ENCODE peak calls at places on chromosomes 11 and 22, in ten cellular contexts. U is kidney tubule cell; N is stimulated activated CD4-positive, alpha-beta T cell treated with anti-CD3 and anti-CD28 coated beads, Interleukin-2, amount 100 ng/mL, for 24 hours; H is iPS-NIHi11; Z is fibroblast of mammary gland; K is adipocyte; I is PC-9; R is AG04450; L is GM13977; J is stimulated activated naive CD8-positive, alpha-beta T cell treated with anti-CD3 and anti-CD28 coated beads, Interleukin-15, amount 100 ng/mL, for 72 hours. S is an unnamed sample.

GRCh38 chr11:62925745-62926668 is 4.8 kb upstream of the CHRM1 start:
- DNase-seq in Z (no peak), J (no peak), I (no peak), K (peak), R (no peak), N (peak), L (no peak), U (no peak), H (peak), S (no peak)

GRCh38 chr22:38085056-38085455 is 1.1 kb upstream of the SLC16A8 start:
- DNase-seq in K (no peak), L (no peak), R (no peak), I (no peak), N (no peak), J (no peak), Z (no peak), H (no peak), U (no peak), S (no peak)

GRCh38 chr11:76752321-76753175 is 30.6 kb upstream of the TSKU start:
- DNase-seq in L (no peak), R (peak), U (peak), K (peak), H (peak), J (no peak), Z (peak), N (no peak), I (no peak), S (peak)

GRCh38 chr11:80315263-80315662 is 874.4 kb upstream of the TENM4 start:
- DNase-seq in Z (no peak), J (no peak), N (no peak), I (no peak), K (no peak), R (no peak), U (no peak), L (no peak), H (no peak), S (no peak)

GRCh38 chr22:23256986-23257888 is 76.9 kb downstream of the BCR start:
- DNase-seq in K (peak), H (no peak), L (no peak), R (no peak), J (no peak), N (no peak), I (no peak), U (no peak), Z (peak), S (peak)

GRCh38 chr11:94018721-94019120 is 2.4 kb upstream of the HEPHL1 start:
- DNase-seq in N (no peak), J (no peak), L (no peak), U (no peak), I (no peak), R (no peak), H (no peak), Z (no peak), K (no peak), S (no peak)

GRCh38 chr11:95266751-95267374 is 35.9 kb upstream of the SESN3 start:
- DNase-seq in Z (peak), N (no peak), I (no peak), J (no peak), R (no peak), U (peak), L (no peak), K (peak), H (no peak), S (peak)

GRCh38 chr11:3340025-3340424 is 38.9 kb downstream of the ZNF195 start:
- DNase-seq in Z (peak), I (peak), R (peak), J (no peak), N (no peak), K (peak), L (no peak), U (peak), H (no peak), S (peak)

GRCh38 chr11:726278-726915 is 20.4 kb downstream of the EPS8L2 start:
- DNase-seq in U (peak), Z (peak), J (no peak), N (peak), R (no peak), H (peak), L (peak), I (peak), K (peak), S (no peak)

GRCh38 chr22:20783844-20784723 is 10.2 kb downstream of the SERPIND1 start:
- DNase-seq in J (peak), I (peak), L (peak), Z (peak), R (peak), H (peak), U (peak), N (peak), K (peak), S (peak)

GRCh38 chr11:11843233-11843632 is 1.5 kb downstream of the USP47 start:
- DNase-seq in K (peak), H (no peak), I (peak), Z (peak), R (peak), U (peak), N (no peak), J (no peak), L (peak), S (peak)

GRCh38 chr22:30266445-30267381 is at the start of gene OSM:
- DNase-seq in N (peak), J (peak), K (no peak), I (no peak), R (no peak), U (no peak), L (no peak), H (no peak), Z (no peak), S (no peak)